ENCODE peak calls at places on chromosomes 5 and 9, in eight cellular contexts. One of them, this sample, is unnamed.

GRCh38 chr5:59021837-59022514 is 439.1 kb downstream of the RAB3C start:
- DNase-seq in brain microvascular endothelial cell: no peak
- DNase-seq in RWPE1: peak
- DNase-seq in stimulated activated CD4-positive, alpha-beta T cell treated with anti-CD3 and anti-CD28 coated beads, Interleukin-2, amount 100 ng/mL, for 48 hours: no peak
- DNase-seq in WTC11: no peak
- DNase-seq in sigmoid colon: peak
- DNase-seq in transverse colon: peak
- DNase-seq in NCI-H1105 treated with DMSO at 0.1 percent for 48 hours: peak
- DNase-seq in this sample: no peak

GRCh38 chr5:121088341-121088740 is 624.2 kb downstream of the PRR16 start:
- DNase-seq in brain microvascular endothelial cell: no peak
- DNase-seq in RWPE1: no peak
- DNase-seq in stimulated activated CD4-positive, alpha-beta T cell treated with anti-CD3 and anti-CD28 coated beads, Interleukin-2, amount 100 ng/mL, for 48 hours: no peak
- DNase-seq in WTC11: no peak
- DNase-seq in sigmoid colon: no peak
- DNase-seq in transverse colon: no peak
- DNase-seq in NCI-H1105 treated with DMSO at 0.1 percent for 48 hours: no peak
- DNase-seq in this sample: no peak

GRCh38 chr5:43190755-43191603 is 1.0 kb upstream of the NIM1K start:
- DNase-seq in brain microvascular endothelial cell: peak
- DNase-seq in RWPE1: no peak
- DNase-seq in stimulated activated CD4-positive, alpha-beta T cell treated with anti-CD3 and anti-CD28 coated beads, Interleukin-2, amount 100 ng/mL, for 48 hours: no peak
- DNase-seq in WTC11: no peak
- DNase-seq in sigmoid colon: no peak
- DNase-seq in transverse colon: no peak
- DNase-seq in NCI-H1105 treated with DMSO at 0.1 percent for 48 hours: no peak
- DNase-seq in this sample: no peak

GRCh38 chr5:78718185-78718584 is 69.6 kb upstream of the LHFPL2 start:
- DNase-seq in brain microvascular endothelial cell: no peak
- DNase-seq in RWPE1: no peak
- DNase-seq in stimulated activated CD4-positive, alpha-beta T cell treated with anti-CD3 and anti-CD28 coated beads, Interleukin-2, amount 100 ng/mL, for 48 hours: no peak
- DNase-seq in WTC11: no peak
- DNase-seq in sigmoid colon: no peak
- DNase-seq in transverse colon: no peak
- DNase-seq in NCI-H1105 treated with DMSO at 0.1 percent for 48 hours: no peak
- DNase-seq in this sample: no peak

GRCh38 chr5:23740029-23740428 is 232.6 kb downstream of the PRDM9 start:
- DNase-seq in brain microvascular endothelial cell: no peak
- DNase-seq in RWPE1: no peak
- DNase-seq in stimulated activated CD4-positive, alpha-beta T cell treated with anti-CD3 and anti-CD28 coated beads, Interleukin-2, amount 100 ng/mL, for 48 hours: no peak
- DNase-seq in WTC11: no peak
- DNase-seq in sigmoid colon: no peak
- DNase-seq in transverse colon: no peak
- DNase-seq in NCI-H1105 treated with DMSO at 0.1 percent for 48 hours: peak
- DNase-seq in this sample: peak

GRCh38 chr9:79883073-79883645 is 311.4 kb downstream of the TLE4 start:
- DNase-seq in brain microvascular endothelial cell: no peak
- DNase-seq in RWPE1: no peak
- DNase-seq in stimulated activated CD4-positive, alpha-beta T cell treated with anti-CD3 and anti-CD28 coated beads, Interleukin-2, amount 100 ng/mL, for 48 hours: no peak
- DNase-seq in WTC11: no peak
- DNase-seq in sigmoid colon: no peak
- DNase-seq in transverse colon: peak
- DNase-seq in NCI-H1105 treated with DMSO at 0.1 percent for 48 hours: no peak
- DNase-seq in this sample: no peak

GRCh38 chr5:52784741-52785140 is 3.0 kb upstream of the ITGA1 start:
- DNase-seq in brain microvascular endothelial cell: no peak
- DNase-seq in RWPE1: no peak
- DNase-seq in stimulated activated CD4-positive, alpha-beta T cell treated with anti-CD3 and anti-CD28 coated beads, Interleukin-2, amount 100 ng/mL, for 48 hours: no peak
- DNase-seq in WTC11: no peak
- DNase-seq in sigmoid colon: no peak
- DNase-seq in transverse colon: no peak
- DNase-seq in NCI-H1105 treated with DMSO at 0.1 percent for 48 hours: no peak
- DNase-seq in this sample: no peak

GRCh38 chr5:78521455-78521854 is 127.1 kb downstream of the LHFPL2 start:
- DNase-seq in brain microvascular endothelial cell: no peak
- DNase-seq in RWPE1: no peak
- DNase-seq in stimulated activated CD4-positive, alpha-beta T cell treated with anti-CD3 and anti-CD28 coated beads, Interleukin-2, amount 100 ng/mL, for 48 hours: no peak
- DNase-seq in WTC11: no peak
- DNase-seq in sigmoid colon: no peak
- DNase-seq in transverse colon: no peak
- DNase-seq in NCI-H1105 treated with DMSO at 0.1 percent for 48 hours: no peak
- DNase-seq in this sample: no peak

GRCh38 chr5:181167814-181168488 is 20.6 kb downstream of the OR2V2 start:
- DNase-seq in brain microvascular endothelial cell: no peak
- DNase-seq in RWPE1: no peak
- DNase-seq in stimulated activated CD4-positive, alpha-beta T cell treated with anti-CD3 and anti-CD28 coated beads, Interleukin-2, amount 100 ng/mL, for 48 hours: peak
- DNase-seq in WTC11: peak
- DNase-seq in sigmoid colon: no peak
- DNase-seq in transverse colon: no peak
- DNase-seq in NCI-H1105 treated with DMSO at 0.1 percent for 48 hours: peak
- DNase-seq in this sample: peak

GRCh38 chr9:18371621-18372020 is 102.3 kb upstream of the ADAMTSL1 start:
- DNase-seq in brain microvascular endothelial cell: no peak
- DNase-seq in RWPE1: no peak
- DNase-seq in stimulated activated CD4-positive, alpha-beta T cell treated with anti-CD3 and anti-CD28 coated beads, Interleukin-2, amount 100 ng/mL, for 48 hours: no peak
- DNase-seq in WTC11: no peak
- DNase-seq in sigmoid colon: peak
- DNase-seq in transverse colon: no peak
- DNase-seq in NCI-H1105 treated with DMSO at 0.1 percent for 48 hours: no peak
- DNase-seq in this sample: no peak

GRCh38 chr5:52787600-52788504 is at the start of the genes ITGA1 and PELO:
- DNase-seq in brain microvascular endothelial cell: peak
- DNase-seq in RWPE1: peak
- DNase-seq in stimulated activated CD4-positive, alpha-beta T cell treated with anti-CD3 and anti-CD28 coated beads, Interleukin-2, amount 100 ng/mL, for 48 hours: peak
- DNase-seq in WTC11: peak
- DNase-seq in sigmoid colon: peak
- DNase-seq in transverse colon: peak
- DNase-seq in NCI-H1105 treated with DMSO at 0.1 percent for 48 hours: peak
- DNase-seq in this sample: peak

GRCh38 chr5:9233712-9234111 is 312.2 kb downstream of the SEMA5A start:
- DNase-seq in brain microvascular endothelial cell: peak
- DNase-seq in RWPE1: no peak
- DNase-seq in stimulated activated CD4-positive, alpha-beta T cell treated with anti-CD3 and anti-CD28 coated beads, Interleukin-2, amount 100 ng/mL, for 48 hours: no peak
- DNase-seq in WTC11: peak
- DNase-seq in sigmoid colon: no peak
- DNase-seq in transverse colon: no peak
- DNase-seq in NCI-H1105 treated with DMSO at 0.1 percent for 48 hours: no peak
- DNase-seq in this sample: no peak

GRCh38 chr9:20355022-20355421 is 267.3 kb downstream of the MLLT3 start:
- DNase-seq in brain microvascular endothelial cell: peak
- DNase-seq in RWPE1: peak
- DNase-seq in stimulated activated CD4-positive, alpha-beta T cell treated with anti-CD3 and anti-CD28 coated beads, Interleukin-2, amount 100 ng/mL, for 48 hours: no peak
- DNase-seq in WTC11: no peak
- DNase-seq in sigmoid colon: no peak
- DNase-seq in transverse colon: no peak
- DNase-seq in NCI-H1105 treated with DMSO at 0.1 percent for 48 hours: no peak
- DNase-seq in this sample: no peak

GRCh38 chr5:101783241-101784095 is 512.6 kb downstream of the SLCO4C1 start:
- DNase-seq in brain microvascular endothelial cell: no peak
- DNase-seq in RWPE1: no peak
- DNase-seq in stimulated activated CD4-positive, alpha-beta T cell treated with anti-CD3 and anti-CD28 coated beads, Interleukin-2, amount 100 ng/mL, for 48 hours: no peak
- DNase-seq in WTC11: peak
- DNase-seq in sigmoid colon: no peak
- DNase-seq in transverse colon: no peak
- DNase-seq in NCI-H1105 treated with DMSO at 0.1 percent for 48 hours: no peak
- DNase-seq in this sample: no peak

GRCh38 chr5:68436686-68437520 is 221.3 kb downstream of the PIK3R1 start:
- DNase-seq in brain microvascular endothelial cell: no peak
- DNase-seq in RWPE1: no peak
- DNase-seq in stimulated activated CD4-positive, alpha-beta T cell treated with anti-CD3 and anti-CD28 coated beads, Interleukin-2, amount 100 ng/mL, for 48 hours: no peak
- DNase-seq in WTC11: no peak
- DNase-seq in sigmoid colon: no peak
- DNase-seq in transverse colon: no peak
- DNase-seq in NCI-H1105 treated with DMSO at 0.1 percent for 48 hours: no peak
- DNase-seq in this sample: no peak

GRCh38 chr5:74122979-74123575 is 497.1 kb downstream of the ARHGEF28 start:
- DNase-seq in brain microvascular endothelial cell: peak
- DNase-seq in RWPE1: no peak
- DNase-seq in stimulated activated CD4-positive, alpha-beta T cell treated with anti-CD3 and anti-CD28 coated beads, Interleukin-2, amount 100 ng/mL, for 48 hours: no peak
- DNase-seq in WTC11: no peak
- DNase-seq in sigmoid colon: no peak
- DNase-seq in transverse colon: no peak
- DNase-seq in NCI-H1105 treated with DMSO at 0.1 percent for 48 hours: no peak
- DNase-seq in this sample: no peak

GRCh38 chr9:75910716-75911115 is 20.2 kb downstream of the PCSK5 start:
- DNase-seq in brain microvascular endothelial cell: no peak
- DNase-seq in RWPE1: no peak
- DNase-seq in stimulated activated CD4-positive, alpha-beta T cell treated with anti-CD3 and anti-CD28 coated beads, Interleukin-2, amount 100 ng/mL, for 48 hours: no peak
- DNase-seq in WTC11: no peak
- DNase-seq in sigmoid colon: no peak
- DNase-seq in transverse colon: no peak
- DNase-seq in NCI-H1105 treated with DMSO at 0.1 percent for 48 hours: no peak
- DNase-seq in this sample: no peak

GRCh38 chr9:18981471-18982245 is 51.4 kb downstream of the SAXO1 start:
- DNase-seq in brain microvascular endothelial cell: no peak
- DNase-seq in RWPE1: no peak
- DNase-seq in stimulated activated CD4-positive, alpha-beta T cell treated with anti-CD3 and anti-CD28 coated beads, Interleukin-2, amount 100 ng/mL, for 48 hours: no peak
- DNase-seq in WTC11: no peak
- DNase-seq in sigmoid colon: no peak
- DNase-seq in transverse colon: no peak
- DNase-seq in NCI-H1105 treated with DMSO at 0.1 percent for 48 hours: no peak
- DNase-seq in this sample: no peak

GRCh38 chr5:98906756-98907355 is 22.0 kb downstream of the CHD1 start:
- DNase-seq in brain microvascular endothelial cell: no peak
- DNase-seq in RWPE1: peak
- DNase-seq in stimulated activated CD4-positive, alpha-beta T cell treated with anti-CD3 and anti-CD28 coated beads, Interleukin-2, amount 100 ng/mL, for 48 hours: no peak
- DNase-seq in WTC11: no peak
- DNase-seq in sigmoid colon: no peak
- DNase-seq in transverse colon: no peak
- DNase-seq in NCI-H1105 treated with DMSO at 0.1 percent for 48 hours: no peak
- DNase-seq in this sample: no peak